ENCODE peak calls at places on chromosomes 3 and 15, in seven cellular contexts. L is NCI-H1105; I is ELF-1; D is substantia nigra; Z is activated T-cell treated with anti-CD3 and anti-CD28 coated beads for 24 hours; A is stimulated activated CD4-positive, alpha-beta T cell treated with anti-CD3 and anti-CD28 coated beads, Interleukin-15, amount 100 ng/mL, for 24 hours; P is AG09309. W is an unnamed sample.

GRCh38 chr3:158801200-158801599 is 654 bp upstream of the MFSD1 start:
- DNase-seq in L (no peak), I (peak; percentile 48), D (no peak), Z (no peak), A (no peak), P (no peak), W (peak; percentile 54)

GRCh38 chr15:40330368-40330836 is 6.9 kb downstream of the INAFM2 start:
- DNase-seq in L (peak; percentile 48), I (no peak), D (peak; percentile 26), Z (no peak), A (no peak), P (no peak), W (no peak)

GRCh38 chr15:57355259-57355658 is 21.0 kb upstream of the CGNL1 start:
- DNase-seq in L (peak; percentile 55), I (no peak), D (no peak), Z (no peak), A (no peak), P (no peak), W (no peak)

GRCh38 chr3:37349640-37350039 is 175.3 kb upstream of the LRRFIP2 start:
- DNase-seq in L (no peak), I (no peak), D (no peak), Z (no peak), A (no peak), P (no peak), W (no peak)

GRCh38 chr15:40838756-40839155 is 5.1 kb upstream of the SPINT1 start:
- DNase-seq in L (no peak), I (no peak), D (no peak), Z (no peak), A (no peak), P (no peak), W (no peak)

GRCh38 chr3:64073362-64073761 is 50.1 kb upstream of the PSMD6 start:
- DNase-seq in L (no peak), I (no peak), D (no peak), Z (no peak), A (no peak), P (no peak), W (no peak)

GRCh38 chr3:34483290-34483887 is 685.0 kb downstream of the PDCD6IP start:
- DNase-seq in L (no peak), I (no peak), D (no peak), Z (no peak), A (no peak), P (no peak), W (no peak)

GRCh38 chr3:12629560-12629959 is 34.4 kb downstream of the RAF1 start:
- DNase-seq in L (no peak), I (no peak), D (no peak), Z (no peak), A (no peak), P (peak; percentile 14), W (no peak)

GRCh38 chr15:48025118-48025517 is 95.7 kb upstream of the SLC24A5 start:
- DNase-seq in L (no peak), I (no peak), D (no peak), Z (no peak), A (no peak), P (no peak), W (no peak)

GRCh38 chr15:73632670-73633058 is 525 bp downstream of the NPTN start:
- DNase-seq in L (no peak), I (no peak), D (peak; percentile 32), Z (no peak), A (no peak), P (no peak), W (no peak)

GRCh38 chr15:96583671-96584070 is 253.2 kb downstream of the NR2F2 start:
- DNase-seq in L (no peak), I (no peak), D (no peak), Z (no peak), A (no peak), P (no peak), W (no peak)

GRCh38 chr3:188802645-188803044 is 369.1 kb upstream of the TPRG1 start:
- DNase-seq in L (no peak), I (no peak), D (no peak), Z (no peak), A (no peak), P (no peak), W (no peak)

GRCh38 chr3:194396897-194397756 is 1.9 kb downstream of the GP5 start:
- DNase-seq in L (no peak), I (peak; percentile 65), D (no peak), Z (no peak), A (peak; percentile 55), P (no peak), W (no peak)

GRCh38 chr15:80846416-80846815 is 67.2 kb downstream of the CEMIP start:
- DNase-seq in L (no peak), I (no peak), D (no peak), Z (no peak), A (no peak), P (no peak), W (no peak)

GRCh38 chr15:47932829-47933696 is 187.7 kb upstream of the SLC24A5 start:
- DNase-seq in L (no peak), I (peak; percentile 37), D (no peak), Z (no peak), A (no peak), P (no peak), W (no peak)

GRCh38 chr15:74134387-74135027 is 4.1 kb downstream of the ISLR2 start:
- DNase-seq in L (no peak), I (peak; percentile 88), D (peak; percentile 17), Z (no peak), A (no peak), P (no peak), W (peak; percentile 90)

GRCh38 chr15:33132722-33133345 is 61.7 kb downstream of the FMN1 start:
- DNase-seq in L (no peak), I (peak; percentile 81), D (no peak), Z (no peak), A (peak; percentile 14), P (peak; percentile 33), W (peak; percentile 78)

GRCh38 chr3:184337315-184337714 is at the start of gene FAM131A:
- DNase-seq in L (no peak), I (no peak), D (peak; percentile 58), Z (no peak), A (no peak), P (no peak), W (no peak)

GRCh38 chr3:79002465-79003372 is 765.1 kb downstream of the ROBO1 start:
- DNase-seq in L (peak; percentile 10), I (no peak), D (no peak), Z (no peak), A (no peak), P (no peak), W (no peak)

GRCh38 chr3:37028329-37028728 is 35.0 kb downstream of the MLH1 start:
- DNase-seq in L (no peak), I (no peak), D (no peak), Z (no peak), A (no peak), P (no peak), W (no peak)

GRCh38 chr3:57646723-57647122 is 46.2 kb downstream of the DENND6A start:
- DNase-seq in L (no peak), I (no peak), D (no peak), Z (no peak), A (no peak), P (peak; percentile 29), W (no peak)

GRCh38 chr15:35481992-35482391 is 64.0 kb downstream of the DPH6 start:
- DNase-seq in L (no peak), I (peak; percentile 68), D (no peak), Z (no peak), A (peak; percentile 1), P (peak; percentile 35), W (peak; percentile 91)

GRCh38 chr15:48447657-48448056 is 116.4 kb downstream of the DUT start:
- DNase-seq in L (no peak), I (no peak), D (no peak), Z (no peak), A (no peak), P (no peak), W (no peak)

GRCh38 chr3:102092617-102093466 is 243.5 kb downstream of the NFKBIZ start:
- DNase-seq in L (no peak), I (no peak), D (no peak), Z (peak; percentile 19), A (peak; percentile 11), P (no peak), W (no peak)

GRCh38 chr15:80242132-80242769 is 9.8 kb downstream of the CTXND1 start:
- DNase-seq in L (no peak), I (peak; percentile 54), D (peak; percentile 7), Z (no peak), A (peak; percentile 21), P (no peak), W (peak; percentile 63)

GRCh38 chr15:95591886-95592285 is 738.6 kb upstream of the NR2F2 start:
- DNase-seq in L (no peak), I (no peak), D (no peak), Z (no peak), A (no peak), P (no peak), W (no peak)

GRCh38 chr3:136437006-136437405 is 186.9 kb downstream of the PCCB start:
- DNase-seq in L (no peak), I (no peak), D (no peak), Z (no peak), A (no peak), P (no peak), W (no peak)

GRCh38 chr3:157081681-157082210 is 78.2 kb downstream of the CCNL1 start:
- DNase-seq in L (no peak), I (peak; percentile 98), D (no peak), Z (peak; percentile 79), A (peak; percentile 89), P (peak; percentile 88), W (peak; percentile 97)

GRCh38 chr15:83695246-83695645 is 41.3 kb downstream of the ADAMTSL3 start:
- DNase-seq in L (no peak), I (no peak), D (no peak), Z (no peak), A (no peak), P (no peak), W (peak; percentile 80)

GRCh38 chr3:47629770-47630169 is 51.1 kb upstream of the CSPG5 start:
- DNase-seq in L (no peak), I (no peak), D (no peak), Z (no peak), A (no peak), P (no peak), W (no peak)

GRCh38 chr3:61877359-61877770 is 316.0 kb downstream of the PTPRG start:
- DNase-seq in L (no peak), I (no peak), D (no peak), Z (no peak), A (no peak), P (peak; percentile 23), W (no peak)

W was measured in islet precursor cell.